ENCODE peak calls at places on chromosome 13, in four cellular contexts. K is heart right ventricle, Q is mesothelial cell of epicardium, L is stomach. M is an unnamed sample.

GRCh38 chr13:111515648-111516047 is 195.2 kb downstream of the TEX29 start:
- DNase-seq in K (no peak), Q (no peak), L (no peak), M (peak; percentile 59)

GRCh38 chr13:37138169-37138568 is 32.7 kb upstream of the CSNK1A1L start:
- DNase-seq in Q (no peak), L (no peak), K (no peak), M (no peak)

GRCh38 chr13:72204291-72204690 is 337.3 kb upstream of the DACH1 start:
- DNase-seq in K (no peak), Q (no peak), L (no peak), M (no peak)

GRCh38 chr13:111303559-111303958 is 16.9 kb upstream of the TEX29 start:
- DNase-seq in Q (no peak), L (no peak), K (no peak), M (no peak)

GRCh38 chr13:73936001-73936400 is 198.2 kb downstream of the KLF12 start:
- DNase-seq in Q (no peak), K (no peak), L (no peak), M (no peak)

GRCh38 chr13:107842562-107843180 is 372.7 kb downstream of the LIG4 start:
- DNase-seq in L (no peak), K (no peak), Q (no peak), M (no peak)

GRCh38 chr13:110511509-110512181 is 49.9 kb downstream of the RAB20 start:
- DNase-seq in L (no peak), K (no peak), Q (no peak), M (no peak)

GRCh38 chr13:50127017-50127725 is 111.9 kb downstream of the KCNRG start:
- DNase-seq in Q (peak; percentile 33), K (peak; percentile 54), L (peak; percentile 50), M (peak; percentile 45)

GRCh38 chr13:110306960-110307696 is at the start of the genes COL4A1 and COL4A2:
- DNase-seq in K (peak; percentile 81), L (no peak), Q (peak; percentile 63), M (peak; percentile 31)

GRCh38 chr13:102774596-102775375 is 1.2 kb upstream of the TEX30 start:
- DNase-seq in Q (no peak), K (no peak), L (no peak), M (no peak)

GRCh38 chr13:44837250-44837649 is 152.0 kb downstream of the NUFIP1 start:
- DNase-seq in K (no peak), Q (no peak), L (no peak), M (no peak)

GRCh38 chr13:73989244-73989843 is 144.9 kb downstream of the KLF12 start:
- DNase-seq in L (no peak), K (no peak), Q (no peak), M (no peak)

GRCh38 chr13:46675016-46675415 is 121.9 kb downstream of the ESD start:
- DNase-seq in K (no peak), Q (no peak), L (no peak), M (no peak)

GRCh38 chr13:27638521-27638920 is 16.8 kb downstream of the POLR1D start:
- DNase-seq in L (no peak), K (no peak), Q (no peak), M (no peak)

GRCh38 chr13:42906257-42906656 is 85.8 kb downstream of the EPSTI1 start:
- DNase-seq in Q (no peak), L (no peak), K (no peak), M (no peak)

GRCh38 chr13:32938907-32939306 is 77.3 kb upstream of the KL start:
- DNase-seq in Q (no peak), L (no peak), K (no peak), M (no peak)

GRCh38 chr13:107480130-107480529 is 735.2 kb downstream of the LIG4 start:
- DNase-seq in L (no peak), K (no peak), Q (no peak), M (no peak)

GRCh38 chr13:46367622-46368327 is 19.3 kb downstream of the RUBCNL start:
- DNase-seq in K (no peak), Q (no peak), L (no peak), M (no peak)

GRCh38 chr13:51549050-51549449 is 35.2 kb upstream of the WDFY2 start:
- DNase-seq in Q (no peak), L (no peak), K (no peak), M (peak; percentile 82)

GRCh38 chr13:53001871-53002270 is 26.7 kb upstream of the OLFM4 start:
- DNase-seq in L (no peak), K (no peak), Q (no peak), M (no peak)

GRCh38 chr13:30169442-30169841 is 137.9 kb downstream of the KATNAL1 start:
- DNase-seq in L (no peak), K (no peak), Q (no peak), M (no peak)

GRCh38 chr13:100213576-100213975 is 124.7 kb downstream of the PCCA start:
- DNase-seq in Q (no peak), L (no peak), K (no peak), M (no peak)

GRCh38 chr13:37481005-37481857 is 117.3 kb downstream of the POSTN start:
- DNase-seq in L (no peak), Q (no peak), K (no peak), M (no peak)

GRCh38 chr13:67369895-67370660 is 139.9 kb upstream of the PCDH9 start:
- DNase-seq in Q (no peak), L (no peak), K (no peak), M (no peak)

GRCh38 chr13:73338389-73338788 is 279.6 kb downstream of the KLF5 start:
- DNase-seq in Q (no peak), L (no peak), K (no peak), M (no peak)

GRCh38 chr13:42539670-42540069 is 34.3 kb upstream of the TNFSF11 start:
- DNase-seq in L (no peak), K (no peak), Q (no peak), M (no peak)

GRCh38 chr13:41813426-41813825 is 147.5 kb downstream of the VWA8 start:
- DNase-seq in L (no peak), K (no peak), Q (no peak), M (no peak)

DNA sequence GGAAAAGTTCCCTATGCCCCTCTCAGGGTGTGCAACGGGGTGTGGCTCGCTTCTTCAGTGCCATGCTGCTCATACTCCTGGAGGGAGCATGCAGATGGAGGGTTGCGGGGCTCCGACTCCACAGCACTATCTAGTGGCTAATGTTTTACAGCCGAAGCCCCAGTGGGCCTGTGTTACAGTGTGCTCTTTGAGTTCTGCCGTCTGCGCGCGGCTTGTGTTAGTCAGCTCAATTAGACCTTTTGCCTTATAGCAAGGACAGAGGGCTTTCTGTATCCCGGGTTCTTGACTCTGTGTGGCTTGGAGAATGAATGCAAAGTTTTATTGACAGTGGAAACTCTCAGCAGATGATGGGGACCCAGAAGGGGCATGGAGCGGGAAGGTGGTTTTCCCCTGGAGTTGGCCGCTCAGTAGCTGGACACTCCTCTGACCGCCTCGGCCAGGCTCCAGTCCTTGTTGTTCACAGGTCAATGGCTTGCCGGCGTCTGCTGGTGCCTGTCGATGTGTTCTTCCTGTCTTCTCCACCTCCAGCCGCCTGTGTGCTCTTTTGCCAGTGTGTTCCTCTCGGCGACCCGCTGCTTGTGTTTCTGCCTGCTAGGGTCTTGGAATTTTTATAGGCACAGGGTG is 383.4 kb downstream of the LMO7 start:
- DNase-seq in L (no peak), K (peak; percentile 4), Q (no peak), M (no peak)
- TF ChIP-seq CTCF in L (no peak), K (no peak), Q (no peak), M (no peak)

GRCh38 chr13:23992722-23993438 is 95.6 kb upstream of the C1QTNF9B start:
- DNase-seq in K (no peak), L (no peak), Q (no peak), M (no peak)
- TF ChIP-seq CTCF in K (no peak), L (no peak), Q (no peak), M (no peak)

DNA sequence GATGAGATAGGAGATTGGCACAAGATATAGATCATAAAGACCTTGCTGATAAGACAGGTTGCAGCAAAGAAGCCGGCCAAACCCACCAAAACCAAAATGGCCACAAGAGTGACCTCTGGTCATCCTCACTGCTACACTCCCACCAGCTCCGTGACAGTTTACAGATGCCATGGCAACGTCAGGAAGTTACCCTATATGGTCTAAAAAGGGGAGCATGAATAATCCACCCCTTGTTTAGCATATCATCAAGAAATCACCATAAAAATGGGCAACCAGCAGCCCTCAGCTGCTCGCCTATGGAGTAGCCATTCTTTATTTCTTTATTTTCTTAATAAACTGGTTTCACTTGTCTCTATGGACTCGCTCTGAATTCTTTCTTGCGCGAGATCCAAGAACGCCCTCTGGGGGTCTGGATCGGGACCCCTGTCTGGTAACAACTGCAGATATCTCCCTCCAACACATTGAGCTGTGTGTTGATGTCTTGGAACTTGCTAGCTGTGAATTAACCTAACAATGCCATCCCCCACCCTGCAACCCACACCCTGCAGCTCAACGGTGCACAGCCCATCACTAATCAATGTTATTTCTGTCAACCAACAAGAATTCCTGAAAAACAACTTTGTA is 27.1 kb upstream of the GRTP1 start:
- DNase-seq in L (no peak), Q (no peak), K (no peak), M (no peak)
- TF ChIP-seq CTCF in L (no peak), Q (peak; percentile 18), K (no peak), M (no peak)

GRCh38 chr13:35630551-35631275 is 154.2 kb upstream of the MAB21L1 start:
- DNase-seq in K (peak; percentile 7), L (no peak), Q (no peak), M (no peak)
- TF ChIP-seq CTCF in K (peak; percentile 61), L (no peak), Q (peak; percentile 71), M (no peak)

GRCh38 chr13:98869408-98870090 is 108.3 kb downstream of the DOCK9 start:
- DNase-seq in Q (no peak), L (peak; percentile 29), K (peak; percentile 41), M (no peak)

GRCh38 chr13:98871727-98872126 is 106.1 kb downstream of the DOCK9 start:
- DNase-seq in K (no peak), L (no peak), Q (no peak), M (no peak)

GRCh38 chr13:98868932-98869331 is 108.9 kb downstream of the DOCK9 start:
- DNase-seq in K (no peak), Q (no peak), L (no peak), M (no peak)

GRCh38 chr13:98866882-98867281 is 111.0 kb downstream of the DOCK9 start:
- DNase-seq in L (no peak), K (no peak), Q (no peak), M (no peak)
- TF ChIP-seq CTCF in L (no peak), K (no peak), Q (peak; percentile 24), M (no peak)